ENCODE peak calls at places on chromosomes 16 and 17, in nine cellular contexts. O, S, I, B, L, H, T, M and E are unnamed samples.

GRCh38 chr17:2237521-2237921 is 66.1 kb downstream of the SMG6 start:
- DNase-seq in I (peak), S (no peak), H (no peak), L (no peak), T (no peak), B (no peak), O (no peak), M (peak), E (no peak)

GRCh38 chr17:42422412-42422957 is 571 bp downstream of the CAVIN1 start:
- DNase-seq in B (no peak), O (no peak), T (no peak), I (peak), S (peak), L (peak), M (peak), H (peak), E (peak)

GRCh38 chr16:77807-78443 is at the start of gene MPG:
- DNase-seq in O (peak), S (peak), I (peak), T (no peak), L (peak), H (peak), M (peak), B (peak), E (peak)

GRCh38 chr17:74810699-74811485 is 34.7 kb upstream of the NAT9 start:
- DNase-seq in I (no peak), H (no peak), M (no peak), O (no peak), B (no peak), T (no peak), S (no peak), L (no peak), E (no peak)

GRCh38 chr17:82090549-82091263 is 7.3 kb downstream of the FASN start:
- DNase-seq in H (no peak), L (no peak), M (no peak), S (no peak), O (no peak), I (no peak), T (no peak), B (no peak), E (no peak)

GRCh38 chr17:72421128-72422092 is 300.6 kb downstream of the SOX9 start:
- DNase-seq in O (peak), S (no peak), B (peak), I (peak), H (peak), T (peak), M (no peak), L (peak), E (peak)

GRCh38 chr16:7503688-7504087 is 171.0 kb downstream of the RBFOX1 start:
- DNase-seq in L (no peak), B (no peak), I (no peak), H (no peak), O (no peak), S (no peak), T (no peak), M (no peak), E (no peak)

GRCh38 chr17:17408236-17408794 is 68.5 kb upstream of the MED9 start:
- DNase-seq in L (no peak), O (no peak), S (no peak), H (peak), M (no peak), T (no peak), I (no peak), B (no peak), E (no peak)

GRCh38 chr17:31629696-31630470 is 229.2 kb downstream of the COPRS start:
- DNase-seq in B (no peak), H (no peak), T (no peak), O (peak), S (no peak), I (no peak), L (no peak), M (no peak), E (no peak)

GRCh38 chr16:23535901-23536300 is 21.2 kb downstream of the EARS2 start:
- DNase-seq in O (no peak), H (no peak), L (no peak), I (no peak), T (no peak), S (no peak), M (no peak), B (no peak), E (no peak)

GRCh38 chr16:10466861-10467260 is 81.0 kb downstream of the ATF7IP2 start:
- DNase-seq in I (no peak), H (no peak), B (no peak), M (no peak), L (no peak), S (no peak), T (no peak), O (no peak), E (no peak)

GRCh38 chr17:57313276-57313835 is 57.0 kb downstream of the MSI2 start:
- DNase-seq in T (no peak), O (no peak), S (no peak), L (no peak), B (no peak), H (no peak), M (no peak), I (no peak), E (no peak)

GRCh38 chr16:83040174-83040573 is 413.4 kb downstream of the CDH13 start:
- DNase-seq in B (no peak), T (peak), I (no peak), S (no peak), L (no peak), M (no peak), O (peak), H (no peak), E (no peak)

GRCh38 chr16:22296225-22297113 is 740 bp upstream of the POLR3E start:
- DNase-seq in I (no peak), L (no peak), B (no peak), T (no peak), S (no peak), O (no peak), M (no peak), H (no peak), E (no peak)

GRCh38 chr17:38908676-38909181 is 16.7 kb upstream of the LASP1NB start:
- DNase-seq in T (no peak), O (no peak), L (no peak), B (no peak), H (no peak), I (no peak), M (peak), S (peak), E (no peak)

DNA sequence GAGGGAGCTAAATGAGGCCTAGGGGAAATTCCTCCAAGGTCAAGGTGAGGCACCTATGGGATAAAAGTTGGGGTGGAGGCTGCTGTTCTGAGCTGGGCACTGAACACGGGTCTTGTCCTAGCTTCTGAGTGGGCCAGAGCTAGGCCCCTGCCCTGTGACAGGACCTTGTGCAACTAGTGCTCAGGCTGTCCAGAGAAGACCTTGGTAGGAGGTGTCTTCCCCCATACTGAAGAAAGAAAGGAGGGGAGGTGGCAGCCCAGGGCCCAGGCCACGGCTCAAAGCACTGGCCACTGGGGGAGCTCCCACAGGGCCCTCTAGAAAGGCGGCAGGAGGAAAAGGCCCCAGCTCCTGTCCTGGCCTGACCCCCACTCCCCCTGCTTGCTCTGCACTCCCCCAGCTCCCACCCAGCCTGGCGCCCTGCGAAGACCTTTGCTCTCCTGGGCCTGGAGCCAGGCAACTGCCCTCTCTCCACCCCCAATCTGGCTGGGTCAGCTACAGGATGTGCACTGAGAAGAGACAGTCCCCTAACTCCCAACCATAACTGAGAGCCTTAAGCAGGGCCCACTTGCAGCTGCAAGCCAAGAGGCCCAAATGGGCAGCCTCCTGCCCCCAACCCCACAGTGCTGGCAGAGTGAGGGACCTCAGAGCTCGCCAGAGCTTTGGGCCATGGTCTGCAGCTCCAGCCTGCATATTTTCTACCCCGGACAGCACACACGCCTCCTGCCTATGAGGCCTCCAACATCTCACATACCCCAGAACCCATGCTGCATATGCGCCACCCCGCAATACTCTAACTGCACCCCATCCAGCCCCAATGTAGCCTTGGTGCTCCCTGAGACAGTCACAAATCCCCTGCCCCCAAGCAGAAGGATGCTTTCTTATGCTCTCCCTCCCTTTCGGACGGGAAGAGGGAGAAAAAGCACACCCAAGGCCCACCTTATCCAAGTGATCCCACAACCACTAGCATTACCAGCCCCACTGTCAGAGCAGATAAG is 15.3 kb downstream of the HSD11B2 start:
- DNase-seq in H (no peak), S (no peak), I (peak), O (no peak), M (peak), T (no peak), B (peak), L (peak), E (no peak)
- TF ChIP-seq CTCF in H (no peak), S (no peak), I (no peak), O (peak), M (no peak), T (no peak), B (no peak), L (no peak), E (no peak)

GRCh38 chr16:19660432-19660831 is 57.6 kb downstream of the KNOP1 start:
- DNase-seq in I (no peak), S (no peak), M (no peak), B (no peak), T (no peak), O (no peak), H (no peak), L (no peak), E (no peak)

GRCh38 chr16:19655242-19655777 is 62.7 kb downstream of the KNOP1 start:
- DNase-seq in T (no peak), H (no peak), S (no peak), M (no peak), O (no peak), I (no peak), B (no peak), L (no peak), E (no peak)

GRCh38 chr16:19657831-19658230 is 60.2 kb downstream of the KNOP1 start:
- DNase-seq in M (no peak), S (no peak), T (no peak), I (no peak), O (no peak), H (no peak), L (no peak), B (no peak), E (no peak)

GRCh38 chr16:19662351-19662750 is 55.7 kb downstream of the KNOP1 start:
- DNase-seq in H (no peak), O (no peak), L (no peak), M (no peak), I (no peak), B (no peak), T (no peak), S (no peak), E (no peak)

DNA sequence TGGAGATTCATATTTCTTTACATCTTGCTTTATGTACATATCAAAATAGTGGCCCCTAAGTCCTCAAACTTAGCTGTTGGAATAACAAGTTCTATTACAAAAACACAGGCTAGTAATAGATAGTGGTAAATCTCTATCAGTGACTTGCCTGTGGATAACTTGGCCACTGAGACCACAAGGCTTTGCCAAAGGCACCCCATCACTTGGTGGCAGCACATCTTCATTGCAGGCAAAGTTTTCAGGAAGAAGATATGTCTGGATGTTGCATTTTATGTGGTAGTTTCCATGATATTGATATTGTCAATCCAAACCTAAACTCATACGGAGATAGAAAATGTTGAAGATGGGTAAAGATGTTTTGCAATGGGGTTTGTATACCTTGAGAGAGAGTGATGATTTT is 58.5 kb downstream of the KNOP1 start:
- DNase-seq in L (no peak), O (no peak), T (no peak), I (no peak), S (no peak), M (no peak), B (no peak), H (no peak), E (no peak)
- TF ChIP-seq CTCF in L (no peak), O (peak), T (no peak), I (no peak), S (no peak), M (no peak), B (no peak), H (no peak), E (no peak)

GRCh38 chr16:73161977-73162376 is 114.0 kb upstream of the ZFHX3 start:
- DNase-seq in B (no peak), S (no peak), H (no peak), I (no peak), T (no peak), O (no peak), L (no peak), M (no peak), E (no peak)
- TF ChIP-seq CTCF in B (no peak), S (no peak), H (no peak), I (no peak), T (no peak), O (no peak), L (no peak), M (no peak), E (no peak)

GRCh38 chr16:84079664-84080063 is 37.1 kb upstream of the SLC38A8 start:
- DNase-seq in M (no peak), I (no peak), S (no peak), O (no peak), L (no peak), H (no peak), B (no peak), T (no peak), E (no peak)

GRCh38 chr16:84072014-84072413 is 29.4 kb upstream of the SLC38A8 start:
- DNase-seq in T (peak), S (no peak), O (peak), H (no peak), I (no peak), L (no peak), B (no peak), M (no peak), E (no peak)

GRCh38 chr16:84075376-84075775 is 32.8 kb upstream of the SLC38A8 start:
- DNase-seq in L (no peak), T (no peak), S (no peak), M (no peak), I (no peak), H (no peak), B (no peak), O (no peak), E (no peak)

GRCh38 chr16:84071151-84071550 is 28.6 kb upstream of the SLC38A8 start:
- DNase-seq in S (no peak), T (no peak), O (no peak), B (no peak), I (no peak), L (no peak), H (no peak), M (no peak), E (no peak)

DNA sequence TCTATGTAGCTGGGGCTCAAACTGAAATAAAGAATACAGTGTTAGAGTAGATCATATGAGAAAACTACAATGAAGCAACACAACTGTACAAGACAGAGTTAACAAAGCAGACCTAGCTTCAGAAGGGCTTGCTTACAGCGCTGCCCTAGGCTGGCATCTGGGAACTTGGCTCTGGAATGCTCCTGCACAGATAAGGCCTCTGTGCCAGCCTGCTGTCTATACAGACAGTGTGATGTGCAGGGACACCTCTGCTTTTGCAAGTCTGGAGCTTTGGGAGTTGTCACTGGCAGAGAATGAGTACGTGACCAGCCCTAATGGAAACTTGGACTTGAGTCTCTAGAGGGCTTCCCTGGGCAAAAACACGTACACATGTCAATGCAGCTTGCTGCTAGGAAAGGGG is 32.1 kb upstream of the SLC38A8 start:
- DNase-seq in B (no peak), H (no peak), I (peak), L (no peak), S (no peak), T (no peak), M (no peak), O (no peak), E (no peak)
- TF ChIP-seq CTCF in B (no peak), H (no peak), I (no peak), L (no peak), S (no peak), T (no peak), M (no peak), O (no peak), E (no peak)

DNA sequence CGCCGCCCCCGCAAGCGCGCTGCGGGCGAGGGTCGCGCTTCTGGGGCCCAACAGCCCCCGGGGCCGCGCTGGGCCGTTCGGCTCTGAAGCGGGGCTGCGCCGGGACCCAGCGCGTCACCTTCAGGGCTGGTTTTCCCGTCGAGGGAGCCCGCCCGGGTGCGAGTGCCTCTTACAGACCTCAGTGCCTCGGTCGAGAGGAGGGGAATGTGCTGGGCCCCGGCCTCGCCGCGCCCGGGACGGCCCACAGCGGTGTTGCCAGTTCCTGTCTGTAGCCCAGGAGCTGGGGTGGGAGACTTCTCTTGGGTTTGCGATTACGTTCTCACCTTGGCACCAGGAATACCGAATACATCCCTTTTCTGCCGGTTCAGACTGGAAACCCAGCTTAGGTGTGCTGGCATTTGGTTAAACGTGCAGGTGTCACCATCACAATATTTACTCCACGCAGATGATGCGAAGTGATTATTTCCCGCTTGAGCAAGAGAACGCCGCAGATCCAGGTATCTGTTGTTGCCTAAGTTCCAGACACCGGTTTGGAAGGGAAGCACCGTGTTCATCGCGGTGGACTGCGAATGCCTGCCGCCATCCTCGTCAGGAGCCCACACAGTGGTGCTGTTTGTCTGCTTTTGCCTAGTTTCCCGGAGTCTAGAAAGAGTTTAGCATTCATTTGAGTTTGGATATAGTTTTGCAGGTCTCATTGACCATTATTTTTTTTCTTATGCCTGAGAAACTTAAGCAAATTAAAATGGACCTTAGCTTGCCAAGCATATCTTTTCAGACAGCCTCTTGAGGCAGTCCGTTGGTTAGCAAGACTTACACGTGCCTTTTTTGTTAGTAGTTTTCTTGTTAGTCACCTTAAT is 915 bp downstream of the MAP1LC3B start:
- DNase-seq in S (peak), O (peak), H (peak), T (no peak), I (peak), M (peak), B (peak), L (peak), E (peak)
- TF ChIP-seq CTCF in S (no peak), O (no peak), H (no peak), T (peak), I (peak), M (no peak), B (no peak), L (no peak), E (peak)

DNA sequence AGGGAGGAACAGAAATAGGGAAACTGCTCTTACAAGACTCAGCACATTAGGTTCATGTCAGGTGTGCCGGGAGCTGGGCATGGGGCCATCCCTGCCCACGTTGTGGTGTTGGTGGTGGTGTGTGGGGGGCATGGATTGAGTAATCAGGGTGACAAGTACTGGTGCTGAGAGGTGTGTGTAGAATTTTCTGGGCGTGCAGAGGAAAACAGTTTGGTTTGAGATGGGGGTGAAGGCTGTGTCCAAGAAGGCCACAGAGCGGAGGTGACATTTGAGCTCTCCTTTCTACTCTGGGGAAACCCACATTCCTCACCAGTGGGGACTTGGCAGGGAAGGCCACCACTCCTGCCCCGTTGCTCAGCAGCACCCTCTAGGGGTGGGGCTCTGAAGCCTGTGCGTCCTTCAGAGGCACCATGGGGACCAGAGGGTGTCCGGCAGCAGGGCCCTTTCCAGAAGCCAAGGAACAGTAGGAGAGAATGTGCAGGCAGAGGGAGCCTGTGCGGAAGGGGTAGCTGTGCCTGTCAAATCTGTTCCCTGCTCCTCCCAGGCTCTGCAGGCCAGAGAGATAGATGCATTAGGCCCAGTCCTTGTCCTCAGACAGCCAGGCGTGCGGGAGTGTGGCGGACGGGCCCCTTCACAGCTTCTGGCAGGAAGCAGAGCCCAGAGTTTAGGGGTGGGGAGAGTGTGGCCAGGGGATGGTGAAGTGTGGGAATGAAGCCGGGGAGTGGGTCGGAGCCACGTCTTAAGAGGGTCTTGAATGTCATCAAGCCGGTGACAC is 48.7 kb upstream of the GSE1 start:
- DNase-seq in I (no peak), L (no peak), M (no peak), T (no peak), O (no peak), S (no peak), B (no peak), H (no peak), E (peak)
- TF ChIP-seq CTCF in I (peak), L (peak), M (no peak), T (peak), O (peak), S (peak), B (peak), H (peak), E (peak)

GRCh38 chr17:43916385-43916784 is 9.0 kb upstream of the MPP2 start:
- DNase-seq in T (no peak), S (no peak), I (no peak), H (no peak), B (no peak), M (no peak), L (no peak), O (no peak), E (no peak)
- TF ChIP-seq CTCF in T (no peak), S (no peak), I (no peak), H (no peak), B (no peak), M (no peak), L (no peak), O (no peak), E (no peak)

GRCh38 chr16:19527161-19527560 is 3.4 kb downstream of the CCP110 start:
- DNase-seq in H (no peak), S (no peak), L (no peak), O (no peak), I (no peak), M (no peak), B (no peak), T (no peak), E (no peak)
- TF ChIP-seq CTCF in H (no peak), S (no peak), L (no peak), O (no peak), I (no peak), M (no peak), B (no peak), T (no peak), E (no peak)